ENCODE peak calls at places on chromosomes 2 and 18, in ten cellular contexts. E is CD8-positive, alpha-beta T cell; Q is GM23248; Z is tibial artery; W is CD4-positive, CD25-positive, alpha-beta regulatory T cell; L is A549; K is heart right ventricle; F is left lung; C is CD8-positive, alpha-beta memory T cell; U is neural progenitor cell. I is an unnamed sample. For H3K4me1, the result is how much of the 10 kb centered on the place peaks cover.

GRCh38 chr2:198383392-198383791 is 579.0 kb downstream of the PLCL1 start:
- DNase-seq in E (no peak), Q (peak), Z (no peak), W (no peak), L (no peak), K (no peak), F (no peak), C (no peak), U (no peak), I (no peak)

GRCh38 chr2:126915903-126916302 is 17.2 kb downstream of the TEX51 start:
- DNase-seq in E (no peak), Q (no peak), Z (no peak), W (no peak), L (no peak), K (no peak), F (no peak), C (no peak), U (no peak), I (no peak)

GRCh38 chr2:241068942-241069810 is 32.9 kb downstream of the MTERF4 start:
- DNase-seq in E (no peak), Q (no peak), Z (no peak), W (no peak), L (no peak), K (no peak), F (no peak), C (no peak), U (no peak), I (no peak)

GRCh38 chr2:132276571-132276981 is 114.8 kb upstream of the ANKRD30BL start:
- DNase-seq in E (no peak), Q (no peak), Z (no peak), W (no peak), L (no peak), K (no peak), F (no peak), C (no peak), U (no peak), I (no peak)

GRCh38 chr2:236174608-236175001 is 6.4 kb upstream of the GBX2 start:
- DNase-seq in E (no peak), Q (no peak), Z (no peak), W (no peak), L (no peak), K (no peak), F (no peak), C (no peak), U (peak), I (no peak)

GRCh38 chr18:25814841-25815458 is 275.5 kb downstream of the SS18 start:
- DNase-seq in E (no peak), Q (no peak), Z (no peak), W (peak), L (no peak), K (no peak), F (no peak), C (no peak), U (no peak), I (no peak)

GRCh38 chr2:236177604-236177966 is 9.4 kb upstream of the GBX2 start:
- DNase-seq in E (no peak), Q (peak), Z (no peak), W (no peak), L (peak), K (peak), F (no peak), C (no peak), U (peak), I (peak)

GRCh38 chr2:223692227-223692947 is 90.2 kb upstream of the SCG2 start:
- DNase-seq in E (no peak), Q (peak), Z (no peak), W (no peak), L (peak), K (no peak), F (no peak), C (no peak), U (peak), I (no peak)

GRCh38 chr2:1795261-1795828 is 51.0 kb upstream of the PXDN start:
- DNase-seq in E (no peak), Q (no peak), Z (no peak), W (no peak), L (no peak), K (no peak), F (no peak), C (no peak), U (no peak), I (no peak)

GRCh38 chr2:12081481-12082210 is 335.2 kb downstream of the LPIN1 start:
- DNase-seq in E (no peak), Q (peak), Z (no peak), W (peak), L (no peak), K (no peak), F (no peak), C (no peak), U (no peak), I (no peak)

GRCh38 chr2:96137611-96138129 is 632 bp downstream of the ASTL start:
- DNase-seq in E (no peak), Q (no peak), Z (no peak), W (no peak), L (no peak), K (peak), F (peak), C (no peak), U (no peak), I (no peak)

GRCh38 chr2:101486258-101486701 is 11.4 kb upstream of the RFX8 start:
- DNase-seq in E (no peak), Q (no peak), Z (no peak), W (peak), L (no peak), K (no peak), F (no peak), C (no peak), U (no peak), I (no peak)

GRCh38 chr2:11495844-11496271 is 29.9 kb upstream of the E2F6 start:
- DNase-seq in E (no peak), Q (no peak), Z (no peak), W (no peak), L (no peak), K (peak), F (no peak), C (no peak), U (peak), I (no peak)

GRCh38 chr2:172438741-172439508 is 11.5 kb downstream of the ITGA6 start:
- DNase-seq in E (no peak), Q (peak), Z (no peak), W (no peak), L (peak), K (peak), F (no peak), C (no peak), U (no peak), I (no peak)

GRCh38 chr2:231918501-231919330 is 7.5 kb downstream of the NPPC start:
- DNase-seq in E (no peak), Q (no peak), Z (peak), W (no peak), L (no peak), K (no peak), F (peak), C (no peak), U (no peak), I (no peak)

GRCh38 chr2:236090027-236090382 is 78.2 kb downstream of the GBX2 start:
- DNase-seq in E (no peak), Q (no peak), Z (no peak), W (no peak), L (no peak), K (no peak), F (peak), C (no peak), U (no peak), I (no peak)

GRCh38 chr18:7809455-7809854 is 242.3 kb downstream of the PTPRM start:
- DNase-seq in E (no peak), Q (no peak), Z (no peak), W (no peak), L (no peak), K (no peak), F (no peak), C (no peak), U (no peak), I (no peak)
- H3K4me1 ChIP-seq in E (under half), Q (under half), Z (under half), W (under half), L (half or more), K (under half), F (under half), C (under half), U (under half), I (under half)

DNA sequence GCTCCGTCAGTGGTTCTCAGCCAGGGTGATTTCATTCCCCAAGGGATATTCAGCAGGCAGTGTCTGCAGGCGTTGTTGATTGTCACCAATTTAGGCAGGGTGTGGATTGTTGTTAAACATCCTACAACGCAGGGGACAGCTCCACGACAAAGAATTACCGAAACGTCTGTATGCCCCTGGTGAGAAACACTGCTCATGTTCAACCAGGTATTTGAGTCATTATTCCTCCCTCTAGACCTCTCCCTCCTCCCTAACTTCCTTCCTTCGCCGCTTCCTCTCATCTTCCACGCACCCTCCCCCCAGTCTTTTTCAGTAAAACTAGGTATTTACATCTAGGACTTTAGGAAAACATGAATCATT is 50.8 kb downstream of the NCK2 start:
- DNase-seq in E (no peak), Q (peak), Z (no peak), W (peak), L (no peak), K (no peak), F (no peak), C (no peak), U (no peak), I (no peak)
- H3K4me3 ChIP-seq in E (peak), Q (no peak), Z (no peak), W (peak), L (no peak), K (no peak), F (no peak), C (peak), U (no peak), I (peak)

GRCh38 chr18:49486617-49486958 is 446 bp downstream of the C18orf32 start:
- DNase-seq in E (no peak), Q (peak), Z (no peak), W (no peak), L (no peak), K (no peak), F (no peak), C (no peak), U (peak), I (no peak)

GRCh38 chr18:49490246-49490762 is 3.3 kb upstream of the C18orf32 start:
- DNase-seq in E (no peak), Q (peak), Z (no peak), W (peak), L (no peak), K (no peak), F (no peak), C (no peak), U (no peak), I (no peak)

GRCh38 chr18:49486959-49487710 is at the start of gene C18orf32:
- DNase-seq in E (peak), Q (peak), Z (peak), W (peak), L (peak), K (peak), F (peak), C (peak), U (peak), I (peak)

GRCh38 chr18:49491534-49491856 is 4.5 kb upstream of the C18orf32 start:
- DNase-seq in E (no peak), Q (no peak), Z (no peak), W (no peak), L (no peak), K (no peak), F (no peak), C (no peak), U (no peak), I (no peak)

GRCh38 chr18:49487711-49488310 is 777 bp upstream of the C18orf32 start:
- DNase-seq in E (no peak), Q (no peak), Z (no peak), W (no peak), L (no peak), K (no peak), F (no peak), C (no peak), U (peak), I (no peak)
- H3K27ac ChIP-seq in E (peak), Q (peak), Z (peak), W (peak), L (peak), K (peak), F (peak), C (peak), U (peak), I (peak)

GRCh38 chr2:66535574-66536289 is 100.8 kb downstream of the MEIS1 start:
- DNase-seq in E (no peak), Q (no peak), Z (no peak), W (no peak), L (no peak), K (no peak), F (no peak), C (no peak), U (no peak), I (no peak)

GRCh38 chr2:66536290-66536673 is 101.4 kb downstream of the MEIS1 start:
- DNase-seq in E (no peak), Q (no peak), Z (no peak), W (no peak), L (no peak), K (no peak), F (no peak), C (no peak), U (no peak), I (no peak)

GRCh38 chr2:66537001-66537400 is 102.1 kb downstream of the MEIS1 start:
- DNase-seq in E (no peak), Q (no peak), Z (no peak), W (no peak), L (no peak), K (no peak), F (no peak), C (no peak), U (peak), I (no peak)

GRCh38 chr2:66532972-66533868 is 98.3 kb downstream of the MEIS1 start:
- DNase-seq in E (no peak), Q (no peak), Z (no peak), W (no peak), L (no peak), K (peak), F (no peak), C (no peak), U (no peak), I (no peak)

GRCh38 chr2:66534461-66534860 is 99.5 kb downstream of the MEIS1 start:
- DNase-seq in E (no peak), Q (no peak), Z (no peak), W (no peak), L (no peak), K (no peak), F (no peak), C (no peak), U (no peak), I (no peak)
- H3K4me1 ChIP-seq in E (under half), Q (under half), Z (under half), W (under half), L (under half), K (under half), F (under half), C (under half), U (under half), I (under half)

GRCh38 chr2:24351627-24351938 is 8.8 kb downstream of the ITSN2 start:
- DNase-seq in E (no peak), Q (no peak), Z (no peak), W (no peak), L (no peak), K (no peak), F (no peak), C (no peak), U (no peak), I (no peak)
- H3K4me3 ChIP-seq in E (no peak), Q (no peak), Z (no peak), W (peak), L (no peak), K (no peak), F (no peak), C (no peak), U (no peak), I (no peak)

DNA sequence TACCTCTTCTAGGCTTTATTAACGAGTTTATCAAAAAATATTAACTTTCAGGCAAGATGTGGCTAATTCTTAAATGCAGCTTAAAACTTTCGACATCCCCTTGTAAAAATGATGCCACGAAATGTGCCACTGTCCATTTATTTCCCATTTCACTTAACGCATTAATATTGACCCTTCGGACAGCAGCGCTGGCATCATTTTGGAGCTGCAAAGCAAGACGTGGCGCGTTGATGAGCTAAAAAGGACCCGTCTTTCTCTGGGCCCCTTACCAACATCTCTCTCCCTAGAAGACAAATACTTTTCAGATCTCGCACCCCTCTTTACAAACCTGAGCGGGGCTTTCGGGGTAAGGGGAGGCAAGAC is 367.9 kb downstream of the MTX2 start:
- DNase-seq in E (no peak), Q (peak), Z (no peak), W (no peak), L (no peak), K (no peak), F (no peak), C (no peak), U (peak), I (no peak)
- H3K27ac ChIP-seq in E (no peak), Q (peak), Z (no peak), W (no peak), L (peak), K (no peak), F (no peak), C (no peak), U (no peak), I (no peak)

I was measured in effector memory CD4-positive, alpha-beta T cell.